ENCODE peak calls at places on chromosomes 7 and 10, in eight cellular contexts. One of them, this sample, is unnamed.
A peak's percentile ranks its signal among the peaks of the same experiment; 100 is the strongest.

GRCh38 chr7:194257-194995 is 2.1 kb downstream of the FAM20C start:
- DNase-seq in Calu3: no peak
- DNase-seq in fibroblast of pulmonary artery: peak; percentile 26
- DNase-seq in SHP77 treated with DMSO at 0.1 percent for 48 hours: no peak
- DNase-seq in PC-9: peak; percentile 82
- DNase-seq in HT1080: no peak
- DNase-seq in stimulated activated CD4-positive, alpha-beta T cell treated with anti-CD3 and anti-CD28 coated beads, Interleukin-15, amount 100 ng/mL, for 1 hour: no peak
- DNase-seq in B cell: no peak
- DNase-seq in this sample: no peak

GRCh38 chr7:113831509-113831908 is 87.3 kb downstream of the PPP1R3A start:
- DNase-seq in fibroblast of pulmonary artery: peak; percentile 7
- DNase-seq in SHP77 treated with DMSO at 0.1 percent for 48 hours: no peak
- DNase-seq in HT1080: peak; percentile 35
- DNase-seq in Calu3: no peak
- DNase-seq in stimulated activated CD4-positive, alpha-beta T cell treated with anti-CD3 and anti-CD28 coated beads, Interleukin-15, amount 100 ng/mL, for 1 hour: no peak
- DNase-seq in B cell: no peak
- DNase-seq in PC-9: no peak
- DNase-seq in this sample: no peak

GRCh38 chr10:21507066-21507669 is 18.3 kb downstream of the SKIDA1 start:
- DNase-seq in stimulated activated CD4-positive, alpha-beta T cell treated with anti-CD3 and anti-CD28 coated beads, Interleukin-15, amount 100 ng/mL, for 1 hour: no peak
- DNase-seq in fibroblast of pulmonary artery: no peak
- DNase-seq in HT1080: no peak
- DNase-seq in Calu3: no peak
- DNase-seq in B cell: no peak
- DNase-seq in SHP77 treated with DMSO at 0.1 percent for 48 hours: no peak
- DNase-seq in PC-9: no peak
- DNase-seq in this sample: no peak

GRCh38 chr7:14635955-14636354 is 266.6 kb downstream of the DGKB start:
- DNase-seq in fibroblast of pulmonary artery: no peak
- DNase-seq in PC-9: no peak
- DNase-seq in stimulated activated CD4-positive, alpha-beta T cell treated with anti-CD3 and anti-CD28 coated beads, Interleukin-15, amount 100 ng/mL, for 1 hour: no peak
- DNase-seq in Calu3: no peak
- DNase-seq in B cell: no peak
- DNase-seq in SHP77 treated with DMSO at 0.1 percent for 48 hours: no peak
- DNase-seq in HT1080: no peak
- DNase-seq in this sample: no peak

GRCh38 chr10:3780056-3780765 is 4.8 kb downstream of the KLF6 start:
- DNase-seq in HT1080: peak; percentile 60
- DNase-seq in Calu3: no peak
- DNase-seq in SHP77 treated with DMSO at 0.1 percent for 48 hours: no peak
- DNase-seq in fibroblast of pulmonary artery: peak; percentile 65
- DNase-seq in B cell: no peak
- DNase-seq in stimulated activated CD4-positive, alpha-beta T cell treated with anti-CD3 and anti-CD28 coated beads, Interleukin-15, amount 100 ng/mL, for 1 hour: no peak
- DNase-seq in PC-9: peak; percentile 69
- DNase-seq in this sample: no peak

GRCh38 chr7:44615149-44615611 is 8.8 kb downstream of the OGDH start:
- DNase-seq in HT1080: no peak
- DNase-seq in B cell: peak; percentile 56
- DNase-seq in Calu3: no peak
- DNase-seq in stimulated activated CD4-positive, alpha-beta T cell treated with anti-CD3 and anti-CD28 coated beads, Interleukin-15, amount 100 ng/mL, for 1 hour: no peak
- DNase-seq in PC-9: no peak
- DNase-seq in fibroblast of pulmonary artery: no peak
- DNase-seq in SHP77 treated with DMSO at 0.1 percent for 48 hours: no peak
- DNase-seq in this sample: no peak

GRCh38 chr7:100826546-100827329 is 585 bp downstream of the EPHB4 start:
- DNase-seq in HT1080: no peak
- DNase-seq in Calu3: no peak
- DNase-seq in PC-9: no peak
- DNase-seq in B cell: no peak
- DNase-seq in stimulated activated CD4-positive, alpha-beta T cell treated with anti-CD3 and anti-CD28 coated beads, Interleukin-15, amount 100 ng/mL, for 1 hour: no peak
- DNase-seq in SHP77 treated with DMSO at 0.1 percent for 48 hours: no peak
- DNase-seq in fibroblast of pulmonary artery: no peak
- DNase-seq in this sample: no peak

GRCh38 chr10:96541921-96542320 is 28.2 kb upstream of the TLL2 start:
- DNase-seq in Calu3: no peak
- DNase-seq in fibroblast of pulmonary artery: no peak
- DNase-seq in SHP77 treated with DMSO at 0.1 percent for 48 hours: no peak
- DNase-seq in PC-9: no peak
- DNase-seq in stimulated activated CD4-positive, alpha-beta T cell treated with anti-CD3 and anti-CD28 coated beads, Interleukin-15, amount 100 ng/mL, for 1 hour: no peak
- DNase-seq in B cell: no peak
- DNase-seq in HT1080: no peak
- DNase-seq in this sample: no peak

GRCh38 chr10:62093863-62094291 is 174.8 kb downstream of the RTKN2 start:
- DNase-seq in B cell: no peak
- DNase-seq in Calu3: peak; percentile 34
- DNase-seq in stimulated activated CD4-positive, alpha-beta T cell treated with anti-CD3 and anti-CD28 coated beads, Interleukin-15, amount 100 ng/mL, for 1 hour: no peak
- DNase-seq in fibroblast of pulmonary artery: peak; percentile 94
- DNase-seq in HT1080: peak; percentile 65
- DNase-seq in SHP77 treated with DMSO at 0.1 percent for 48 hours: no peak
- DNase-seq in PC-9: peak; percentile 93
- DNase-seq in this sample: no peak

GRCh38 chr10:100829103-100829870 is 83.5 kb upstream of the SLF2 start:
- DNase-seq in Calu3: no peak
- DNase-seq in SHP77 treated with DMSO at 0.1 percent for 48 hours: no peak
- DNase-seq in fibroblast of pulmonary artery: no peak
- DNase-seq in PC-9: no peak
- DNase-seq in HT1080: no peak
- DNase-seq in stimulated activated CD4-positive, alpha-beta T cell treated with anti-CD3 and anti-CD28 coated beads, Interleukin-15, amount 100 ng/mL, for 1 hour: no peak
- DNase-seq in B cell: peak; percentile 39
- DNase-seq in this sample: no peak

GRCh38 chr10:110792476-110792875 is 79.3 kb upstream of the PDCD4 start:
- DNase-seq in SHP77 treated with DMSO at 0.1 percent for 48 hours: no peak
- DNase-seq in B cell: no peak
- DNase-seq in HT1080: no peak
- DNase-seq in stimulated activated CD4-positive, alpha-beta T cell treated with anti-CD3 and anti-CD28 coated beads, Interleukin-15, amount 100 ng/mL, for 1 hour: no peak
- DNase-seq in Calu3: no peak
- DNase-seq in fibroblast of pulmonary artery: no peak
- DNase-seq in PC-9: no peak
- DNase-seq in this sample: no peak

GRCh38 chr10:91838199-91838598 is 40.0 kb downstream of the TNKS2 start:
- DNase-seq in B cell: no peak
- DNase-seq in Calu3: no peak
- DNase-seq in PC-9: no peak
- DNase-seq in stimulated activated CD4-positive, alpha-beta T cell treated with anti-CD3 and anti-CD28 coated beads, Interleukin-15, amount 100 ng/mL, for 1 hour: no peak
- DNase-seq in fibroblast of pulmonary artery: no peak
- DNase-seq in HT1080: no peak
- DNase-seq in SHP77 treated with DMSO at 0.1 percent for 48 hours: no peak
- DNase-seq in this sample: no peak

GRCh38 chr10:60089095-60089494 is 182.7 kb upstream of the CCDC6 start:
- DNase-seq in B cell: no peak
- DNase-seq in stimulated activated CD4-positive, alpha-beta T cell treated with anti-CD3 and anti-CD28 coated beads, Interleukin-15, amount 100 ng/mL, for 1 hour: no peak
- DNase-seq in PC-9: no peak
- DNase-seq in Calu3: peak; percentile 50
- DNase-seq in SHP77 treated with DMSO at 0.1 percent for 48 hours: no peak
- DNase-seq in fibroblast of pulmonary artery: peak; percentile 27
- DNase-seq in HT1080: peak; percentile 22
- DNase-seq in this sample: no peak

GRCh38 chr7:140050100-140050499 is 12.7 kb downstream of the PARP12 start:
- DNase-seq in Calu3: no peak
- DNase-seq in stimulated activated CD4-positive, alpha-beta T cell treated with anti-CD3 and anti-CD28 coated beads, Interleukin-15, amount 100 ng/mL, for 1 hour: no peak
- DNase-seq in SHP77 treated with DMSO at 0.1 percent for 48 hours: no peak
- DNase-seq in HT1080: no peak
- DNase-seq in PC-9: no peak
- DNase-seq in fibroblast of pulmonary artery: no peak
- DNase-seq in B cell: no peak
- DNase-seq in this sample: no peak

GRCh38 chr7:66756859-66757258 is 16.3 kb downstream of the RABGEF1 start:
- DNase-seq in Calu3: no peak
- DNase-seq in HT1080: no peak
- DNase-seq in SHP77 treated with DMSO at 0.1 percent for 48 hours: no peak
- DNase-seq in PC-9: no peak
- DNase-seq in B cell: no peak
- DNase-seq in fibroblast of pulmonary artery: no peak
- DNase-seq in stimulated activated CD4-positive, alpha-beta T cell treated with anti-CD3 and anti-CD28 coated beads, Interleukin-15, amount 100 ng/mL, for 1 hour: no peak
- DNase-seq in this sample: no peak

GRCh38 chr10:80197972-80198591 is 7.3 kb downstream of the ANXA11 start:
- DNase-seq in fibroblast of pulmonary artery: no peak
- DNase-seq in HT1080: no peak
- DNase-seq in B cell: no peak
- DNase-seq in PC-9: no peak
- DNase-seq in stimulated activated CD4-positive, alpha-beta T cell treated with anti-CD3 and anti-CD28 coated beads, Interleukin-15, amount 100 ng/mL, for 1 hour: no peak
- DNase-seq in SHP77 treated with DMSO at 0.1 percent for 48 hours: no peak
- DNase-seq in Calu3: no peak
- DNase-seq in this sample: no peak

GRCh38 chr7:107119376-107120100 is 49.3 kb upstream of the HBP1 start:
- DNase-seq in PC-9: no peak
- DNase-seq in stimulated activated CD4-positive, alpha-beta T cell treated with anti-CD3 and anti-CD28 coated beads, Interleukin-15, amount 100 ng/mL, for 1 hour: no peak
- DNase-seq in B cell: no peak
- DNase-seq in SHP77 treated with DMSO at 0.1 percent for 48 hours: no peak
- DNase-seq in Calu3: no peak
- DNase-seq in HT1080: no peak
- DNase-seq in fibroblast of pulmonary artery: no peak
- DNase-seq in this sample: no peak

GRCh38 chr7:106824458-106824857 is 40.6 kb upstream of the PIK3CG start:
- DNase-seq in HT1080: peak; percentile 93
- DNase-seq in B cell: no peak
- DNase-seq in stimulated activated CD4-positive, alpha-beta T cell treated with anti-CD3 and anti-CD28 coated beads, Interleukin-15, amount 100 ng/mL, for 1 hour: no peak
- DNase-seq in fibroblast of pulmonary artery: no peak
- DNase-seq in SHP77 treated with DMSO at 0.1 percent for 48 hours: no peak
- DNase-seq in PC-9: peak; percentile 68
- DNase-seq in Calu3: peak; percentile 51
- DNase-seq in this sample: no peak

GRCh38 chr7:7122033-7122478 is 60.3 kb upstream of the C1GALT1 start:
- DNase-seq in Calu3: no peak
- DNase-seq in SHP77 treated with DMSO at 0.1 percent for 48 hours: no peak
- DNase-seq in HT1080: no peak
- DNase-seq in stimulated activated CD4-positive, alpha-beta T cell treated with anti-CD3 and anti-CD28 coated beads, Interleukin-15, amount 100 ng/mL, for 1 hour: no peak
- DNase-seq in fibroblast of pulmonary artery: no peak
- DNase-seq in B cell: no peak
- DNase-seq in PC-9: no peak
- DNase-seq in this sample: no peak

GRCh38 chr10:17981766-17982380 is 30.2 kb downstream of the SLC39A12 start:
- DNase-seq in SHP77 treated with DMSO at 0.1 percent for 48 hours: no peak
- DNase-seq in HT1080: peak; percentile 85
- DNase-seq in PC-9: peak; percentile 39
- DNase-seq in B cell: no peak
- DNase-seq in fibroblast of pulmonary artery: peak; percentile 82
- DNase-seq in stimulated activated CD4-positive, alpha-beta T cell treated with anti-CD3 and anti-CD28 coated beads, Interleukin-15, amount 100 ng/mL, for 1 hour: no peak
- DNase-seq in Calu3: no peak
- DNase-seq in this sample: no peak

GRCh38 chr10:125128397-125129075 is 31.8 kb downstream of the CTBP2 start:
- DNase-seq in SHP77 treated with DMSO at 0.1 percent for 48 hours: no peak
- DNase-seq in HT1080: no peak
- DNase-seq in Calu3: no peak
- DNase-seq in B cell: no peak
- DNase-seq in PC-9: no peak
- DNase-seq in fibroblast of pulmonary artery: no peak
- DNase-seq in stimulated activated CD4-positive, alpha-beta T cell treated with anti-CD3 and anti-CD28 coated beads, Interleukin-15, amount 100 ng/mL, for 1 hour: no peak
- DNase-seq in this sample: no peak

GRCh38 chr10:62154231-62154630 is 114.4 kb downstream of the RTKN2 start:
- DNase-seq in stimulated activated CD4-positive, alpha-beta T cell treated with anti-CD3 and anti-CD28 coated beads, Interleukin-15, amount 100 ng/mL, for 1 hour: no peak
- DNase-seq in fibroblast of pulmonary artery: no peak
- DNase-seq in SHP77 treated with DMSO at 0.1 percent for 48 hours: no peak
- DNase-seq in HT1080: no peak
- DNase-seq in PC-9: no peak
- DNase-seq in Calu3: no peak
- DNase-seq in B cell: no peak
- DNase-seq in this sample: no peak

GRCh38 chr10:34804306-34804705 is 10.8 kb downstream of the PARD3 start:
- DNase-seq in Calu3: peak; percentile 7
- DNase-seq in HT1080: peak; percentile 66
- DNase-seq in B cell: no peak
- DNase-seq in stimulated activated CD4-positive, alpha-beta T cell treated with anti-CD3 and anti-CD28 coated beads, Interleukin-15, amount 100 ng/mL, for 1 hour: no peak
- DNase-seq in PC-9: no peak
- DNase-seq in SHP77 treated with DMSO at 0.1 percent for 48 hours: no peak
- DNase-seq in fibroblast of pulmonary artery: no peak
- DNase-seq in this sample: no peak

GRCh38 chr7:155392726-155393570 is 65.0 kb upstream of the EN2 start:
- DNase-seq in HT1080: peak; percentile 36
- DNase-seq in Calu3: no peak
- DNase-seq in B cell: no peak
- DNase-seq in stimulated activated CD4-positive, alpha-beta T cell treated with anti-CD3 and anti-CD28 coated beads, Interleukin-15, amount 100 ng/mL, for 1 hour: no peak
- DNase-seq in PC-9: peak; percentile 48
- DNase-seq in fibroblast of pulmonary artery: no peak
- DNase-seq in SHP77 treated with DMSO at 0.1 percent for 48 hours: no peak
- DNase-seq in this sample: no peak

GRCh38 chr7:42495251-42495650 is 258.2 kb upstream of the GLI3 start:
- DNase-seq in Calu3: no peak
- DNase-seq in PC-9: no peak
- DNase-seq in fibroblast of pulmonary artery: peak; percentile 59
- DNase-seq in HT1080: no peak
- DNase-seq in stimulated activated CD4-positive, alpha-beta T cell treated with anti-CD3 and anti-CD28 coated beads, Interleukin-15, amount 100 ng/mL, for 1 hour: no peak
- DNase-seq in B cell: no peak
- DNase-seq in SHP77 treated with DMSO at 0.1 percent for 48 hours: no peak
- DNase-seq in this sample: no peak

GRCh38 chr7:133529861-133530260 is 277.0 kb downstream of the EXOC4 start:
- DNase-seq in SHP77 treated with DMSO at 0.1 percent for 48 hours: peak; percentile 59
- DNase-seq in Calu3: no peak
- DNase-seq in HT1080: no peak
- DNase-seq in PC-9: no peak
- DNase-seq in fibroblast of pulmonary artery: no peak
- DNase-seq in stimulated activated CD4-positive, alpha-beta T cell treated with anti-CD3 and anti-CD28 coated beads, Interleukin-15, amount 100 ng/mL, for 1 hour: no peak
- DNase-seq in B cell: no peak
- DNase-seq in this sample: no peak